ENCODE peak calls at places on chromosomes 13 and 19, in four cellular contexts. S is heart left ventricle; P is stimulated activated naive CD4-positive, alpha-beta T cell treated with Interleukin-2 at 50 U/mL for 16 hours; M is NCI-H345. Q is an unnamed sample.

GRCh38 chr13:23652909-23653726 is 82.9 kb downstream of the TNFRSF19 start:
- DNase-seq in S (peak; percentile 23), M (no peak), P (no peak), Q (no peak)

GRCh38 chr19:28864024-28864503 is 348.9 kb downstream of the UQCRFS1 start:
- DNase-seq in M (peak; percentile 85), P (no peak), S (no peak), Q (no peak)

GRCh38 chr13:84590663-84591062 is 708.4 kb upstream of the SLITRK1 start:
- DNase-seq in S (no peak), P (no peak), M (no peak), Q (no peak)

GRCh38 chr13:44298314-44298713 is 75.3 kb upstream of the SERP2 start:
- DNase-seq in P (no peak), S (no peak), M (no peak), Q (no peak)

GRCh38 chr13:40657961-40658360 is 8.5 kb downstream of the FOXO1 start:
- DNase-seq in M (no peak), S (no peak), P (no peak), Q (no peak)

GRCh38 chr13:31274345-31274870 is 74.6 kb downstream of the B3GLCT start:
- DNase-seq in M (no peak), P (no peak), S (peak; percentile 34), Q (no peak)

GRCh38 chr13:35879111-35879510 is 252.1 kb downstream of the DCLK1 start:
- DNase-seq in P (no peak), S (no peak), M (no peak), Q (no peak)

GRCh38 chr13:106291006-106291405 is 244.5 kb downstream of the EFNB2 start:
- DNase-seq in S (no peak), M (no peak), P (no peak), Q (peak; percentile 7)

GRCh38 chr13:31048521-31048920 is 113.2 kb downstream of the HSPH1 start:
- DNase-seq in M (no peak), S (no peak), P (no peak), Q (no peak)

GRCh38 chr13:90675129-90675528 is 672.4 kb upstream of the MIR17HG start:
- DNase-seq in P (no peak), S (no peak), M (no peak), Q (no peak)

GRCh38 chr19:35045667-35046300 is 4.3 kb downstream of the HPN start:
- DNase-seq in P (no peak), S (peak; percentile 32), M (no peak), Q (no peak)